ENCODE peak calls at places on chromosomes 13 and 19, in nine cellular contexts. V is heart right ventricle, M is fibroblast of mammary gland, X is A673, I is CD14-positive monocyte, T is foreskin fibroblast, B is neural progenitor cell, Z is WTC11, D is ascending aorta. L is an unnamed sample.

GRCh38 chr19:18456974-18457373 is 19.0 kb upstream of the ISYNA1 start:
- DNase-seq in I (no peak), Z (no peak), X (no peak), T (peak; percentile 45), B (no peak), D (no peak), V (peak; percentile 68), M (no peak), L (no peak)

GRCh38 chr13:96904232-96904631 is 90.0 kb downstream of the OXGR1 start:
- DNase-seq in V (no peak), T (no peak), X (no peak), D (no peak), I (no peak), Z (no peak), M (no peak), B (no peak), L (no peak)

GRCh38 chr19:50051964-50052363 is 26.2 kb downstream of the ZNF473 start:
- DNase-seq in M (no peak), V (no peak), X (no peak), B (no peak), Z (no peak), T (no peak), I (no peak), D (no peak), L (no peak)

GRCh38 chr13:20528451-20528850 is 2.8 kb upstream of the CRYL1 start:
- DNase-seq in B (no peak), T (no peak), D (no peak), I (no peak), V (no peak), M (no peak), X (no peak), Z (no peak), L (no peak)

GRCh38 chr13:112115403-112116091 is 48.6 kb downstream of the SOX1 start:
- DNase-seq in V (no peak), M (no peak), I (no peak), X (no peak), T (no peak), B (no peak), D (no peak), Z (no peak), L (no peak)

GRCh38 chr13:112974125-112974524 is 5.1 kb downstream of the MCF2L start:
- DNase-seq in Z (no peak), T (no peak), X (no peak), B (no peak), M (no peak), D (no peak), I (peak; percentile 12), V (no peak), L (no peak)

GRCh38 chr13:77860621-77861020 is 58.0 kb downstream of the EDNRB start:
- DNase-seq in Z (no peak), D (no peak), B (no peak), T (peak; percentile 35), I (no peak), V (no peak), M (peak; percentile 92), X (peak; percentile 87), L (peak; percentile 42)

GRCh38 chr13:33016414-33017409 is at the start of gene KL:
- DNase-seq in V (peak; percentile 49), B (peak; percentile 53), T (peak; percentile 15), I (peak; percentile 46), M (no peak), D (no peak), Z (peak; percentile 56), X (peak; percentile 39), L (no peak)

GRCh38 chr19:30263719-30264440 is 108.3 kb upstream of the ZNF536 start:
- DNase-seq in T (no peak), D (no peak), V (no peak), B (no peak), I (no peak), X (no peak), M (no peak), Z (no peak), L (no peak)

GRCh38 chr19:47729468-47729798 is 15.9 kb upstream of the NOP53 start:
- DNase-seq in V (peak; percentile 68), M (peak; percentile 85), D (peak; percentile 56), I (no peak), X (no peak), B (peak; percentile 33), T (peak; percentile 92), Z (peak; percentile 28), L (peak; percentile 84)

GRCh38 chr19:6103217-6103644 is 7.1 kb downstream of the RFX2 start:
- DNase-seq in I (no peak), B (no peak), D (peak; percentile 66), T (peak; percentile 96), Z (no peak), M (peak; percentile 92), V (peak; percentile 61), X (no peak), L (peak; percentile 88)

GRCh38 chr13:94431987-94432386 is 47.5 kb downstream of the DCT start:
- DNase-seq in V (no peak), I (no peak), T (no peak), Z (no peak), B (no peak), D (no peak), X (no peak), M (no peak), L (no peak)
- TF ChIP-seq CTCF in V (no peak), I (no peak), T (no peak), Z (no peak), B (no peak), D (no peak), X (no peak), M (no peak), L (no peak)

GRCh38 chr13:25882732-25883357 is 169.0 kb downstream of the SHISA2 start:
- DNase-seq in M (no peak), D (no peak), T (no peak), B (peak; percentile 39), I (no peak), X (peak; percentile 50), V (no peak), Z (no peak), L (peak; percentile 22)
- TF ChIP-seq CTCF in M (no peak), D (no peak), T (no peak), B (no peak), I (no peak), X (no peak), V (no peak), Z (no peak), L (no peak)

GRCh38 chr19:16825312-16826168 is 3.7 kb upstream of the SIN3B start:
- DNase-seq in D (no peak), M (peak; percentile 87), I (no peak), V (peak; percentile 50), B (peak; percentile 26), Z (peak; percentile 59), T (peak; percentile 84), X (peak; percentile 76), L (peak; percentile 87)

GRCh38 chr19:16824658-16825311 is 4.4 kb upstream of the SIN3B start:
- DNase-seq in B (peak; percentile 18), D (no peak), I (no peak), T (peak; percentile 59), M (peak; percentile 52), V (no peak), Z (no peak), X (no peak), L (peak; percentile 22)

GRCh38 chr19:16820056-16820455 is 9.1 kb upstream of the SIN3B start:
- DNase-seq in B (no peak), M (no peak), D (no peak), I (no peak), V (no peak), Z (no peak), X (no peak), T (no peak), L (no peak)

GRCh38 chr19:16821081-16821480 is 8.1 kb upstream of the SIN3B start:
- DNase-seq in I (no peak), Z (no peak), B (no peak), V (no peak), T (no peak), X (no peak), D (no peak), M (no peak), L (no peak)

DNA sequence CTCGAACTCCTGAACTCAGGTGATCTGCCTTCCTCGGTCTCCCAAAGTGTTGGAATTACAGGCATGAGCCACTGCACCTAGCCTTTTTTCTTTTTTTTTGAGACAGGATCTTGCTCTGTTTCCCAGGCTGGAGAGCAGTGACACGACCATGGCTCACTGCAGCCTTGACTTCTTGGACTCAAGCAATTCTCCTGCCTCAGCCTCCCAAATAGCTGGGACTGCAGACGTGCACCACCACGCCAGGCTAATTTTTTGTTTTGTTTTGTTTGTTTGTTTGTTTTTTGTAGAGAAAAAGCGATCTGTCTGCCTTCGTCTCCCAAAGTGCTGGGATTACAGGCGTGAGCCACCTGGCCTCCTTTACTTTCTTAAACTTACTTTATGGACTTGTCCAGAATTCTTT is 6.5 kb upstream of the SIN3B start:
- DNase-seq in B (no peak), T (no peak), V (no peak), M (no peak), Z (no peak), X (no peak), D (no peak), I (no peak), L (no peak)
- TF ChIP-seq CTCF in B (no peak), T (no peak), V (no peak), M (no peak), Z (no peak), X (no peak), D (no peak), I (no peak), L (no peak)

GRCh38 chr13:101475536-101475935 is 23.1 kb downstream of the ITGBL1 start:
- DNase-seq in V (no peak), D (no peak), X (no peak), M (no peak), I (no peak), Z (no peak), T (no peak), B (no peak), L (no peak)
- TF ChIP-seq CTCF in V (no peak), D (no peak), X (no peak), M (no peak), I (no peak), Z (no peak), T (no peak), B (no peak), L (no peak)

GRCh38 chr19:56837892-56838679 is 2.4 kb downstream of the PEG3 start:
- DNase-seq in X (peak; percentile 79), Z (no peak), D (peak; percentile 46), T (peak; percentile 53), I (peak; percentile 69), B (no peak), M (peak; percentile 39), V (peak; percentile 75), L (peak; percentile 4)
- TF ChIP-seq CTCF in X (peak; percentile 65), Z (no peak), D (peak; percentile 42), T (no peak), I (peak; percentile 15), B (no peak), M (peak; percentile 23), V (no peak), L (no peak)

DNA sequence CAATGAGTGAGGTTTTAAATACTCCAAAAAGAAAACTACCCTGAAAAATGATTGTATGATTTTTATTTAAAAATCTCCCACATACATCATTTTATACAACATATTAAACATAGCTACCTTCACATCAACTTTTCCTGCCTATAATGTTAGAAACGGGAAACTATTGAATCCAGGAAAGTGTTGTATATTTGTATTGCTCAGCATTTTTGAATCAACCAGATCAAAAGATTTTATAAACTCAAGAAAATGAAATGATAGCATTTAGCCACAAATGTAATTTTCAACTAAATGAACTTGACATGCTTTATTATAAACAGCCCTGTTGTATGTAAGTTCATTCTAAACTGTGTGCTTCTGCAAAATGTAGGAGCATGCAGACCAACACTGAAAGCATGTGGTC is 124.6 kb upstream of the SLC10A2 start:
- DNase-seq in V (no peak), T (no peak), B (no peak), M (no peak), I (no peak), Z (no peak), X (no peak), D (no peak), L (no peak)
- TF ChIP-seq CTCF in V (no peak), T (no peak), B (no peak), M (no peak), I (no peak), Z (no peak), X (no peak), D (no peak), L (no peak)

GRCh38 chr13:73079359-73079758 is 20.6 kb downstream of the KLF5 start:
- DNase-seq in D (no peak), T (no peak), B (no peak), V (no peak), I (no peak), Z (no peak), M (no peak), X (no peak), L (no peak)
- TF ChIP-seq CTCF in D (no peak), T (no peak), B (no peak), V (no peak), I (no peak), Z (no peak), M (no peak), X (no peak), L (no peak)